ENCODE peak calls at places on chromosomes 6 and 20, in eight cellular contexts. E is effector memory CD8-positive, alpha-beta T cell; D is stimulated activated CD4-positive, alpha-beta T cell treated with anti-CD3 and anti-CD28 coated beads, Interleukin-1b, Interleukin-23, amount 100 ng/mL, for 4 hours; H is T-cell; P is fibroblast of mammary gland; G is WTC11; C is nucleus accumbens; L is Panc1. A is an unnamed sample.

GRCh38 chr6:108721308-108721707 is 126.9 kb upstream of the ARMC2 start:
- DNase-seq in G (no peak), H (no peak), P (no peak), C (no peak), E (no peak), D (no peak), L (no peak), A (no peak)

GRCh38 chr6:149845549-149845948 is 18.6 kb downstream of the LRP11 start:
- DNase-seq in E (no peak), C (no peak), P (no peak), D (no peak), H (no peak), L (no peak), G (no peak), A (no peak)

GRCh38 chr6:143400258-143401059 is 50.0 kb downstream of the ADAT2 start:
- DNase-seq in P (no peak), G (no peak), E (peak), D (no peak), H (no peak), C (no peak), L (no peak), A (no peak)

GRCh38 chr6:125149256-125150144 is 4.1 kb upstream of the TPD52L1 start:
- DNase-seq in L (no peak), G (no peak), P (peak), E (no peak), D (no peak), C (no peak), H (no peak), A (no peak)

GRCh38 chr6:153125032-153125431 is 6.0 kb downstream of the RGS17 start:
- DNase-seq in L (no peak), D (no peak), G (no peak), H (no peak), P (no peak), E (no peak), C (no peak), A (no peak)

GRCh38 chr20:62800314-62801259 is 4.0 kb upstream of the OGFR start:
- DNase-seq in P (no peak), L (no peak), H (no peak), D (no peak), E (no peak), G (no peak), C (no peak), A (no peak)

GRCh38 chr6:11971154-11971553 is 41.0 kb upstream of the HIVEP1 start:
- DNase-seq in G (no peak), C (no peak), H (no peak), P (peak), L (no peak), E (no peak), D (no peak), A (no peak)

GRCh38 chr6:144131248-144131709 is 19.0 kb upstream of the STX11 start:
- DNase-seq in C (no peak), L (peak), H (no peak), D (no peak), G (no peak), P (peak), E (no peak), A (no peak)

GRCh38 chr6:138454976-138455706 is 44.2 kb downstream of the NHSL1 start:
- DNase-seq in D (peak), H (no peak), P (peak), E (peak), C (no peak), L (no peak), G (peak), A (peak)

GRCh38 chr6:17278289-17279061 is 2.7 kb upstream of the RBM24 start:
- DNase-seq in G (no peak), P (peak), D (no peak), H (no peak), C (no peak), E (no peak), L (peak), A (no peak)

GRCh38 chr20:33843854-33844253 is 32.7 kb downstream of the CHMP4B start:
- DNase-seq in G (no peak), C (no peak), L (no peak), H (peak), P (no peak), D (no peak), E (no peak), A (no peak)

GRCh38 chr6:11535801-11536230 is 1.7 kb upstream of the TMEM170B start:
- DNase-seq in D (no peak), L (no peak), P (peak), C (no peak), E (no peak), H (no peak), G (no peak), A (peak)

GRCh38 chr6:35088281-35089215 is 52.6 kb downstream of the TCP11 start:
- DNase-seq in D (no peak), G (no peak), E (no peak), P (no peak), C (no peak), L (no peak), H (no peak), A (no peak)

GRCh38 chr6:168485804-168486203 is 44.8 kb downstream of the SMOC2 start:
- DNase-seq in L (no peak), D (no peak), C (no peak), G (no peak), H (no peak), E (no peak), P (peak), A (no peak)

GRCh38 chr6:9611016-9611415 is 803.9 kb downstream of the TFAP2A start:
- DNase-seq in C (no peak), H (no peak), G (no peak), E (no peak), D (no peak), P (no peak), L (no peak), A (no peak)

GRCh38 chr20:40080059-40080652 is 608.9 kb downstream of the MAFB start:
- DNase-seq in L (no peak), P (no peak), G (peak), C (no peak), H (no peak), D (no peak), E (no peak), A (no peak)

GRCh38 chr6:11315743-11316437 is 83.4 kb upstream of the NEDD9 start:
- DNase-seq in G (no peak), E (no peak), C (no peak), P (peak), D (no peak), H (no peak), L (no peak), A (peak)

GRCh38 chr20:41462372-41463161 is 95.9 kb upstream of the EMILIN3 start:
- DNase-seq in H (no peak), G (no peak), C (no peak), E (no peak), P (no peak), L (no peak), D (no peak), A (no peak)

GRCh38 chr6:71533939-71534379 is 245.3 kb downstream of the OGFRL1 start:
- DNase-seq in E (no peak), H (no peak), C (no peak), G (no peak), D (no peak), P (peak), L (no peak), A (peak)

GRCh38 chr6:41017663-41018062 is 21.4 kb downstream of the UNC5CL start:
- DNase-seq in D (no peak), L (no peak), P (no peak), E (no peak), G (no peak), C (no peak), H (no peak), A (no peak)

GRCh38 chr20:30816182-30816645 is 441.2 kb upstream of the DEFB115 start:
- DNase-seq in E (no peak), G (peak), C (no peak), H (no peak), D (no peak), L (no peak), P (no peak), A (no peak)

GRCh38 chr6:131807644-131808459 is at the start of gene ENPP1:
- DNase-seq in G (peak), H (no peak), L (no peak), D (peak), P (peak), E (peak), C (peak), A (peak)

GRCh38 chr6:99426454-99426762 is 1.3 kb upstream of the PNISR start:
- DNase-seq in G (no peak), D (no peak), H (no peak), L (no peak), E (no peak), C (no peak), P (peak), A (no peak)

GRCh38 chr20:62921119-62921687 is 5.1 kb downstream of the DIDO1 start:
- DNase-seq in H (peak), E (peak), L (no peak), C (no peak), D (peak), P (peak), G (peak), A (peak)

GRCh38 chr6:101181006-101181405 is 212.5 kb upstream of the GRIK2 start:
- DNase-seq in P (no peak), G (no peak), E (no peak), L (no peak), D (no peak), C (no peak), H (no peak), A (no peak)

GRCh38 chr6:109595998-109596397 is 95.0 kb downstream of the AK9 start:
- DNase-seq in D (no peak), P (peak), C (no peak), H (no peak), E (no peak), L (no peak), G (peak), A (no peak)

GRCh38 chr6:15901141-15902115 is 227.5 kb upstream of the MYLIP start:
- DNase-seq in C (no peak), L (no peak), E (no peak), H (no peak), G (no peak), D (no peak), P (no peak), A (no peak)

GRCh38 chr20:63178889-63179751 is 36.8 kb downstream of the YTHDF1 start:
- DNase-seq in P (no peak), E (peak), G (peak), L (no peak), H (peak), D (peak), C (peak), A (no peak)

GRCh38 chr6:144953552-144954240 is 668.6 kb downstream of the UTRN start:
- DNase-seq in H (no peak), C (no peak), L (no peak), D (no peak), G (no peak), E (no peak), P (peak), A (no peak)

GRCh38 chr6:157090736-157091135 is 232.6 kb downstream of the TMEM242 start:
- DNase-seq in E (no peak), G (peak), P (no peak), H (no peak), L (no peak), D (no peak), C (no peak), A (no peak)

GRCh38 chr6:3228046-3228671 is 706 bp upstream of the TUBB2B start:
- DNase-seq in E (no peak), H (no peak), D (no peak), L (no peak), C (peak), G (peak), P (no peak), A (no peak)

GRCh38 chr6:24140572-24140971 is 14.6 kb downstream of the NRSN1 start:
- DNase-seq in C (peak), H (no peak), E (no peak), L (no peak), D (no peak), P (no peak), G (no peak), A (no peak)

GRCh38 chr6:73523434-73524123 is 2.7 kb upstream of the EEF1A1 start:
- DNase-seq in L (no peak), D (peak), H (peak), P (peak), G (peak), E (peak), C (no peak), A (no peak)

GRCh38 chr20:41467690-41468089 is 101.1 kb upstream of the EMILIN3 start:
- DNase-seq in L (no peak), D (no peak), P (no peak), C (no peak), H (no peak), E (no peak), G (no peak), A (no peak)

GRCh38 chr20:59443558-59443957 is 143.1 kb downstream of the EDN3 start:
- DNase-seq in D (no peak), G (no peak), L (no peak), H (no peak), E (no peak), P (no peak), C (no peak), A (no peak)

A was measured in NCI-H460.